ENCODE peak calls at places on chromosome 5, in five cellular contexts. One of them, this sample, is unnamed. For H3K27me3 and H3K4me1, the result is how much of the 10 kb centered on the place peaks cover.

GRCh38 chr5:62896121-62896893 is 317.7 kb downstream of the LRRC70 start:
- DNase-seq in ovary: no peak
- DNase-seq in endodermal cell: peak
- DNase-seq in H1: no peak
- DNase-seq in thoracic aorta: no peak
- DNase-seq in this sample: no peak

GRCh38 chr5:151251001-151251551 is 1.9 kb upstream of the GM2A start:
- DNase-seq in ovary: no peak
- DNase-seq in endodermal cell: no peak
- DNase-seq in H1: no peak
- DNase-seq in thoracic aorta: no peak
- DNase-seq in this sample: no peak

GRCh38 chr5:81971086-81971693 is 633 bp upstream of the ATG10 start:
- DNase-seq in ovary: no peak
- DNase-seq in endodermal cell: no peak
- DNase-seq in H1: no peak
- DNase-seq in thoracic aorta: no peak
- DNase-seq in this sample: no peak

GRCh38 chr5:19866088-19866446 is 121.9 kb downstream of the CDH18 start:
- DNase-seq in ovary: no peak
- DNase-seq in endodermal cell: no peak
- DNase-seq in H1: no peak
- DNase-seq in thoracic aorta: no peak
- DNase-seq in this sample: no peak

GRCh38 chr5:14521748-14522147 is 59.8 kb upstream of the OTULINL start:
- DNase-seq in ovary: no peak
- DNase-seq in endodermal cell: no peak
- DNase-seq in H1: no peak
- DNase-seq in thoracic aorta: no peak
- DNase-seq in this sample: no peak

GRCh38 chr5:114237766-114238165 is 124.1 kb upstream of the KCNN2 start:
- DNase-seq in ovary: no peak
- DNase-seq in endodermal cell: no peak
- DNase-seq in H1: no peak
- DNase-seq in thoracic aorta: no peak
- DNase-seq in this sample: no peak

GRCh38 chr5:134070648-134070978 is 43.9 kb upstream of the TCF7 start:
- DNase-seq in ovary: no peak
- DNase-seq in endodermal cell: no peak
- DNase-seq in H1: no peak
- DNase-seq in thoracic aorta: no peak
- DNase-seq in this sample: no peak

GRCh38 chr5:173793677-173794570 is 94.2 kb upstream of the CPEB4 start:
- DNase-seq in ovary: no peak
- DNase-seq in endodermal cell: no peak
- DNase-seq in H1: no peak
- DNase-seq in thoracic aorta: no peak
- DNase-seq in this sample: no peak

GRCh38 chr5:173464813-173465212 is 136.6 kb upstream of the STC2 start:
- DNase-seq in ovary: no peak
- DNase-seq in endodermal cell: no peak
- DNase-seq in H1: no peak
- DNase-seq in thoracic aorta: no peak
- DNase-seq in this sample: no peak

GRCh38 chr5:64183956-64184355 is 18.3 kb downstream of the RNF180 start:
- DNase-seq in ovary: no peak
- DNase-seq in endodermal cell: no peak
- DNase-seq in H1: no peak
- DNase-seq in thoracic aorta: no peak
- DNase-seq in this sample: no peak

GRCh38 chr5:142508027-142508426 is 177.9 kb downstream of the FGF1 start:
- DNase-seq in ovary: no peak
- DNase-seq in endodermal cell: no peak
- DNase-seq in H1: no peak
- DNase-seq in thoracic aorta: no peak
- DNase-seq in this sample: no peak

GRCh38 chr5:37580106-37580505 is 201.0 kb downstream of the WDR70 start:
- DNase-seq in ovary: no peak
- DNase-seq in endodermal cell: no peak
- DNase-seq in H1: no peak
- DNase-seq in thoracic aorta: no peak
- DNase-seq in this sample: no peak

GRCh38 chr5:61020415-61020814 is 75.4 kb downstream of the NDUFAF2 start:
- DNase-seq in ovary: no peak
- DNase-seq in endodermal cell: no peak
- DNase-seq in H1: no peak
- DNase-seq in thoracic aorta: no peak
- DNase-seq in this sample: no peak

GRCh38 chr5:179186801-179187200 is 126.6 kb downstream of the ZNF354C start:
- DNase-seq in ovary: no peak
- DNase-seq in endodermal cell: no peak
- DNase-seq in H1: no peak
- DNase-seq in thoracic aorta: no peak
- DNase-seq in this sample: no peak

GRCh38 chr5:62785588-62785987 is 207.0 kb downstream of the LRRC70 start:
- DNase-seq in ovary: no peak
- DNase-seq in endodermal cell: no peak
- DNase-seq in H1: no peak
- DNase-seq in thoracic aorta: no peak
- DNase-seq in this sample: no peak

GRCh38 chr5:56861893-56862485 is 46.6 kb downstream of the MAP3K1 start:
- DNase-seq in ovary: no peak
- DNase-seq in endodermal cell: no peak
- DNase-seq in H1: no peak
- DNase-seq in thoracic aorta: no peak
- DNase-seq in this sample: no peak

DNA sequence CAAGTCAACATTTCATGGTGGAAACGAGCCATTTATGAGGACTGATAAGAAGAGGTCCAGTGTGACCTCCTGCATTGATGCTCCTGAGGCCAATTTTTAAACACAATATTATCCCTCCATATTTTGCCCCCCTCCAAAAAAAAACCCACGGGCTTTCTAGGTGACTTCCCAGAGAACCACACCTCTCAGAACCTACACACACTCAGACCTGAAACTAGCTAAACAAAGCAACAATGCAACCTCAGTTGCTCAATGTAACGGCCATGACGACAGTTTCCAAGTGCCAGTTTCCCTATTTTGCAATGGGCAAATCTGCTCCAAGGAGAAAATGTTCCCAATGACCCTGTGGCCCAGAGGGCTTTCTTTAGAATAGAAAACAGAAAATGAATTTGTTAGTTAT is 3.5 kb downstream of the NRG2 start:
- DNase-seq in ovary: no peak
- DNase-seq in endodermal cell: no peak
- DNase-seq in H1: no peak
- DNase-seq in thoracic aorta: no peak
- DNase-seq in this sample: no peak
- H3K27me3 ChIP-seq in ovary: under half
- H3K27me3 ChIP-seq in endodermal cell: under half
- H3K27me3 ChIP-seq in H1: half or more
- H3K27me3 ChIP-seq in thoracic aorta: under half
- H3K27me3 ChIP-seq in this sample: under half

DNA sequence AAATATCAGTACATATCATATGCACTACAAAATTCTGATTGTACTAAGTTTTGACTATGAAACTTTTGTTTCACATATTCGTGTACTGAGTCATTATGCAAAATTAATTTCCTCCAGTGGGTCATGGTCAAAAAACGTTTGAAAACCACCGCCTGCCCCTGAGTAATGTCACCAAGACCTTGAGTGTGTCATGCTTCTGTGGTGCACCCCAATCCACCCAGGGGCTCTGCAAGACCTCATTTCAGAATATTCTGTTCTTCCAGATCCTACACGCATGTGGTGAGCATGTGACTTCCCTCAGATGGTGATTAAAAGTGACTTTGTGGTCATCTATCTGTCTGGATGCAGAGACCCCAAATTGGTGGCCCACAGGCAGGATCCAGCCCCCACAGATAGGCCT is 31.0 kb downstream of the ABLIM3 start:
- DNase-seq in ovary: no peak
- DNase-seq in endodermal cell: no peak
- DNase-seq in H1: no peak
- DNase-seq in thoracic aorta: no peak
- DNase-seq in this sample: no peak
- H3K4me1 ChIP-seq in ovary: under half
- H3K4me1 ChIP-seq in endodermal cell: under half
- H3K4me1 ChIP-seq in H1: under half
- H3K4me1 ChIP-seq in thoracic aorta: under half
- H3K4me1 ChIP-seq in this sample: half or more

GRCh38 chr5:119315516-119315949 is 40.3 kb upstream of the TNFAIP8 start:
- DNase-seq in ovary: no peak
- DNase-seq in endodermal cell: peak
- DNase-seq in H1: no peak
- DNase-seq in thoracic aorta: no peak
- DNase-seq in this sample: no peak
- TF ChIP-seq CTCF in ovary: no peak
- TF ChIP-seq CTCF in endodermal cell: peak
- TF ChIP-seq CTCF in H1: no peak
- TF ChIP-seq CTCF in thoracic aorta: no peak
- TF ChIP-seq CTCF in this sample: peak

GRCh38 chr5:77972545-77973252 is 196.6 kb upstream of the TBCA start:
- DNase-seq in ovary: no peak
- DNase-seq in endodermal cell: peak
- DNase-seq in H1: no peak
- DNase-seq in thoracic aorta: no peak
- DNase-seq in this sample: no peak

GRCh38 chr5:77970891-77971290 is 194.8 kb upstream of the TBCA start:
- DNase-seq in ovary: no peak
- DNase-seq in endodermal cell: no peak
- DNase-seq in H1: no peak
- DNase-seq in thoracic aorta: no peak
- DNase-seq in this sample: no peak

GRCh38 chr5:77971965-77972544 is 195.9 kb upstream of the TBCA start:
- DNase-seq in ovary: no peak
- DNase-seq in endodermal cell: no peak
- DNase-seq in H1: no peak
- DNase-seq in thoracic aorta: no peak
- DNase-seq in this sample: no peak

GRCh38 chr5:77973253-77973609 is 197.1 kb upstream of the TBCA start:
- DNase-seq in ovary: no peak
- DNase-seq in endodermal cell: peak
- DNase-seq in H1: no peak
- DNase-seq in thoracic aorta: no peak
- DNase-seq in this sample: no peak

GRCh38 chr5:77974576-77974975 is 198.4 kb upstream of the TBCA start:
- DNase-seq in ovary: no peak
- DNase-seq in endodermal cell: no peak
- DNase-seq in H1: no peak
- DNase-seq in thoracic aorta: no peak
- DNase-seq in this sample: no peak
- H3K27me3 ChIP-seq in ovary: under half
- H3K27me3 ChIP-seq in endodermal cell: half or more
- H3K27me3 ChIP-seq in H1: half or more
- H3K27me3 ChIP-seq in thoracic aorta: under half
- H3K27me3 ChIP-seq in this sample: half or more

This sample was measured in left ventricle myocardium inferior.